ENCODE peak calls at places on chromosomes 7 and 10, in seven cellular contexts. One of them, this sample, is unnamed. For H3K36me3, the result is how much of the 10 kb centered on the place peaks cover.

GRCh38 chr10:113003032-113003431 is 53.0 kb downstream of the TCF7L2 start:
- DNase-seq in OCI-LY7: no peak
- DNase-seq in neural progenitor cell: no peak
- DNase-seq in GM23248: no peak
- DNase-seq in PC-3: no peak
- DNase-seq in hepatocyte: no peak
- DNase-seq in GM23338: no peak
- DNase-seq in this sample: no peak

GRCh38 chr7:29469984-29470557 is 93.6 kb upstream of the PRR15 start:
- DNase-seq in OCI-LY7: no peak
- DNase-seq in neural progenitor cell: no peak
- DNase-seq in GM23248: no peak
- DNase-seq in PC-3: no peak
- DNase-seq in hepatocyte: no peak
- DNase-seq in GM23338: no peak
- DNase-seq in this sample: no peak

GRCh38 chr10:17430647-17431355 is 23.6 kb downstream of the ST8SIA6 start:
- DNase-seq in OCI-LY7: peak
- DNase-seq in neural progenitor cell: peak
- DNase-seq in GM23248: peak
- DNase-seq in PC-3: peak
- DNase-seq in hepatocyte: peak
- DNase-seq in GM23338: peak
- DNase-seq in this sample: peak

GRCh38 chr7:43785425-43785824 is 26.9 kb downstream of the BLVRA start:
- DNase-seq in OCI-LY7: no peak
- DNase-seq in neural progenitor cell: no peak
- DNase-seq in GM23248: peak
- DNase-seq in PC-3: peak
- DNase-seq in hepatocyte: peak
- DNase-seq in GM23338: no peak
- DNase-seq in this sample: no peak

GRCh38 chr10:80421369-80422220 is 13.2 kb downstream of the PRXL2A start:
- DNase-seq in OCI-LY7: peak
- DNase-seq in neural progenitor cell: no peak
- DNase-seq in GM23248: no peak
- DNase-seq in PC-3: no peak
- DNase-seq in hepatocyte: no peak
- DNase-seq in GM23338: no peak
- DNase-seq in this sample: no peak

GRCh38 chr10:44857363-44858016 is 53.6 kb upstream of the TMEM72 start:
- DNase-seq in OCI-LY7: peak
- DNase-seq in neural progenitor cell: peak
- DNase-seq in GM23248: peak
- DNase-seq in PC-3: peak
- DNase-seq in hepatocyte: peak
- DNase-seq in GM23338: peak
- DNase-seq in this sample: peak

GRCh38 chr7:74230446-74231231 is 20.8 kb downstream of the LAT2 start:
- DNase-seq in OCI-LY7: peak
- DNase-seq in neural progenitor cell: no peak
- DNase-seq in GM23248: no peak
- DNase-seq in PC-3: no peak
- DNase-seq in hepatocyte: no peak
- DNase-seq in GM23338: no peak
- DNase-seq in this sample: no peak

GRCh38 chr7:105648561-105649401 is 67.5 kb upstream of the EFCAB10 start:
- DNase-seq in OCI-LY7: no peak
- DNase-seq in neural progenitor cell: peak
- DNase-seq in GM23248: peak
- DNase-seq in PC-3: peak
- DNase-seq in hepatocyte: peak
- DNase-seq in GM23338: no peak
- DNase-seq in this sample: no peak

GRCh38 chr10:37937864-37938263 is 38.6 kb downstream of the ZNF25 start:
- DNase-seq in OCI-LY7: no peak
- DNase-seq in neural progenitor cell: no peak
- DNase-seq in GM23248: peak
- DNase-seq in PC-3: no peak
- DNase-seq in hepatocyte: no peak
- DNase-seq in GM23338: no peak
- DNase-seq in this sample: no peak

GRCh38 chr7:135771961-135772638 is 23.5 kb upstream of the FAM180A start:
- DNase-seq in OCI-LY7: no peak
- DNase-seq in neural progenitor cell: no peak
- DNase-seq in GM23248: peak
- DNase-seq in PC-3: peak
- DNase-seq in hepatocyte: peak
- DNase-seq in GM23338: no peak
- DNase-seq in this sample: no peak

GRCh38 chr7:27167170-27167505 is 1.8 kb upstream of the HOXA9 start:
- DNase-seq in OCI-LY7: no peak
- DNase-seq in neural progenitor cell: no peak
- DNase-seq in GM23248: peak
- DNase-seq in PC-3: peak
- DNase-seq in hepatocyte: no peak
- DNase-seq in GM23338: peak
- DNase-seq in this sample: no peak

GRCh38 chr7:104928721-104929400 is 85.1 kb upstream of the KMT2E start:
- DNase-seq in OCI-LY7: no peak
- DNase-seq in neural progenitor cell: no peak
- DNase-seq in GM23248: no peak
- DNase-seq in PC-3: no peak
- DNase-seq in hepatocyte: no peak
- DNase-seq in GM23338: no peak
- DNase-seq in this sample: no peak

GRCh38 chr10:36331121-36331520 is 689.0 kb upstream of the FZD8 start:
- DNase-seq in OCI-LY7: no peak
- DNase-seq in neural progenitor cell: no peak
- DNase-seq in GM23248: no peak
- DNase-seq in PC-3: no peak
- DNase-seq in hepatocyte: no peak
- DNase-seq in GM23338: no peak
- DNase-seq in this sample: no peak

GRCh38 chr10:124713679-124714298 is 30.4 kb downstream of the FAM53B start:
- DNase-seq in OCI-LY7: no peak
- DNase-seq in neural progenitor cell: no peak
- DNase-seq in GM23248: no peak
- DNase-seq in PC-3: no peak
- DNase-seq in hepatocyte: no peak
- DNase-seq in GM23338: no peak
- DNase-seq in this sample: no peak

GRCh38 chr10:377228-377627 is 242.0 kb downstream of the ZMYND11 start:
- DNase-seq in OCI-LY7: no peak
- DNase-seq in neural progenitor cell: no peak
- DNase-seq in GM23248: no peak
- DNase-seq in PC-3: no peak
- DNase-seq in hepatocyte: no peak
- DNase-seq in GM23338: no peak
- DNase-seq in this sample: no peak

GRCh38 chr7:143126146-143126545 is 5.7 kb upstream of the PIP start:
- DNase-seq in OCI-LY7: no peak
- DNase-seq in neural progenitor cell: no peak
- DNase-seq in GM23248: peak
- DNase-seq in PC-3: peak
- DNase-seq in hepatocyte: no peak
- DNase-seq in GM23338: no peak
- DNase-seq in this sample: no peak

GRCh38 chr10:85043207-85043606 is 714.8 kb downstream of the CCSER2 start:
- DNase-seq in OCI-LY7: no peak
- DNase-seq in neural progenitor cell: peak
- DNase-seq in GM23248: no peak
- DNase-seq in PC-3: no peak
- DNase-seq in hepatocyte: no peak
- DNase-seq in GM23338: no peak
- DNase-seq in this sample: no peak

GRCh38 chr7:140456627-140457051 is 22.7 kb downstream of the MKRN1 start:
- DNase-seq in OCI-LY7: no peak
- DNase-seq in neural progenitor cell: no peak
- DNase-seq in GM23248: no peak
- DNase-seq in PC-3: no peak
- DNase-seq in hepatocyte: no peak
- DNase-seq in GM23338: no peak
- DNase-seq in this sample: no peak

GRCh38 chr10:98263088-98263487 is 4.9 kb downstream of the LOXL4 start:
- DNase-seq in OCI-LY7: no peak
- DNase-seq in neural progenitor cell: no peak
- DNase-seq in GM23248: no peak
- DNase-seq in PC-3: no peak
- DNase-seq in hepatocyte: no peak
- DNase-seq in GM23338: no peak
- DNase-seq in this sample: no peak

GRCh38 chr7:73519867-73520672 is 2.0 kb downstream of the BAZ1B start:
- DNase-seq in OCI-LY7: peak
- DNase-seq in neural progenitor cell: peak
- DNase-seq in GM23248: peak
- DNase-seq in PC-3: no peak
- DNase-seq in hepatocyte: no peak
- DNase-seq in GM23338: no peak
- DNase-seq in this sample: peak

GRCh38 chr10:111968624-111969023 is 214.9 kb downstream of the GPAM start:
- DNase-seq in OCI-LY7: no peak
- DNase-seq in neural progenitor cell: no peak
- DNase-seq in GM23248: peak
- DNase-seq in PC-3: no peak
- DNase-seq in hepatocyte: no peak
- DNase-seq in GM23338: no peak
- DNase-seq in this sample: no peak

GRCh38 chr10:106711313-106711906 is 453.1 kb downstream of the SORCS1 start:
- DNase-seq in OCI-LY7: peak
- DNase-seq in neural progenitor cell: peak
- DNase-seq in GM23248: peak
- DNase-seq in PC-3: peak
- DNase-seq in hepatocyte: peak
- DNase-seq in GM23338: peak
- DNase-seq in this sample: peak

GRCh38 chr10:6069101-6069931 is 7.1 kb upstream of the IL2RA start:
- DNase-seq in OCI-LY7: peak
- DNase-seq in neural progenitor cell: no peak
- DNase-seq in GM23248: no peak
- DNase-seq in PC-3: no peak
- DNase-seq in hepatocyte: no peak
- DNase-seq in GM23338: no peak
- DNase-seq in this sample: peak

GRCh38 chr7:103344453-103345149 is at the start of gene DNAJC2:
- DNase-seq in OCI-LY7: peak
- DNase-seq in neural progenitor cell: peak
- DNase-seq in GM23248: peak
- DNase-seq in PC-3: peak
- DNase-seq in hepatocyte: peak
- DNase-seq in GM23338: peak
- DNase-seq in this sample: peak

GRCh38 chr7:92633211-92633906 is 43.2 kb upstream of the FAM133B start:
- DNase-seq in OCI-LY7: no peak
- DNase-seq in neural progenitor cell: no peak
- DNase-seq in GM23248: peak
- DNase-seq in PC-3: peak
- DNase-seq in hepatocyte: peak
- DNase-seq in GM23338: no peak
- DNase-seq in this sample: peak

DNA sequence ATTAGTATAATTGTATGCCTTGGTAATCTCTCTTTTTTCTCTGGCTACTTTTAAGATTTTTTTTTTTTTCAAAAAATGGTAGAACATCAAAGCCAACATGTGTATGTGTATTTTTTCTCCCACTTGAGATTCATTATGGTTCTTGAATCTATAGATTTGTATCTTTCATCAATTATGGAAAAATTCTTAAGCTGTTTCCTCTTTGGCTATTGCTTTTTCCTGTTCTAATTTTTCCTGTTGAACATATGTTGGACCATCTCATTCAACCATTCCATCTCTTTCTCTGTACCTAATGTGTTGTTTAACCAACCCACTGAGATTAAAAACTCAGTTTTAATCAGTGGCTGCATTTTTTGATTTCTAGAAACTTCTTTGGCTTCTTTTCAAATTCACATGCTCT is 107.2 kb downstream of the HECTD2 start:
- DNase-seq in OCI-LY7: no peak
- DNase-seq in neural progenitor cell: no peak
- DNase-seq in GM23248: no peak
- DNase-seq in PC-3: no peak
- DNase-seq in hepatocyte: no peak
- DNase-seq in GM23338: no peak
- DNase-seq in this sample: no peak
- H3K36me3 ChIP-seq in OCI-LY7: under half
- H3K36me3 ChIP-seq in neural progenitor cell: under half
- H3K36me3 ChIP-seq in GM23248: under half
- H3K36me3 ChIP-seq in PC-3: under half
- H3K36me3 ChIP-seq in hepatocyte: under half
- H3K36me3 ChIP-seq in GM23338: under half
- H3K36me3 ChIP-seq in this sample: under half

GRCh38 chr10:72588266-72588665 is 37.6 kb downstream of the MICU1 start:
- DNase-seq in OCI-LY7: no peak
- DNase-seq in neural progenitor cell: no peak
- DNase-seq in GM23248: no peak
- DNase-seq in PC-3: no peak
- DNase-seq in hepatocyte: no peak
- DNase-seq in GM23338: no peak
- DNase-seq in this sample: no peak
- TF ChIP-seq EZH2phosphoT487 in OCI-LY7: no peak
- TF ChIP-seq EZH2phosphoT487 in neural progenitor cell: no peak
- TF ChIP-seq EZH2phosphoT487 in GM23248: no peak
- TF ChIP-seq EZH2phosphoT487 in PC-3: no peak
- TF ChIP-seq EZH2phosphoT487 in hepatocyte: no peak
- TF ChIP-seq EZH2phosphoT487 in GM23338: no peak
- TF ChIP-seq EZH2phosphoT487 in this sample: no peak

GRCh38 chr7:106870528-106870927 is 5.4 kb downstream of the PIK3CG start:
- DNase-seq in OCI-LY7: no peak
- DNase-seq in neural progenitor cell: no peak
- DNase-seq in GM23248: no peak
- DNase-seq in PC-3: no peak
- DNase-seq in hepatocyte: no peak
- DNase-seq in GM23338: no peak
- DNase-seq in this sample: no peak
- H3K36me3 ChIP-seq in OCI-LY7: half or more
- H3K36me3 ChIP-seq in neural progenitor cell: under half
- H3K36me3 ChIP-seq in GM23248: under half
- H3K36me3 ChIP-seq in PC-3: under half
- H3K36me3 ChIP-seq in hepatocyte: under half
- H3K36me3 ChIP-seq in GM23338: under half
- H3K36me3 ChIP-seq in this sample: under half

DNA sequence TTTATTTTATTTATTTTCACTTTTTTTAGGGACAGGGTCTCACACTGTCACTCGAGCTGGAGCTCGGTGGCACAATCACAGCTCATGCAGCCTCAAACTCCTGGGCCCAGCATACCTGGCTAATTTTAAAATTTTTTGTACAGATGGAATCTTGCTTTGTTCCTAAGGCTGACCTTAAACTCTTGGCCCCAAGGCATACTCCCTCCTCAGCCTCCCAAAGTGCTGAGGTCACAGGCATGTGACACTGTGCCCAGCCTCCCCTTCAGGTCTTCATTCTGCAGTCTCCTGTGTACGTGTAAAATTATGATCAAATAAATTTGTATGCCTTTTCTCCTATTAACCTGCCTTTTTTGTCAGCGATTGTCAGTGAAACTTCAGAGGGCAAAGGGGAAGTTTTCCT is 17.8 kb upstream of the TCTN3 start:
- DNase-seq in OCI-LY7: no peak
- DNase-seq in neural progenitor cell: no peak
- DNase-seq in GM23248: no peak
- DNase-seq in PC-3: no peak
- DNase-seq in hepatocyte: no peak
- DNase-seq in GM23338: no peak
- DNase-seq in this sample: no peak
- TF ChIP-seq EZH2phosphoT487 in OCI-LY7: no peak
- TF ChIP-seq EZH2phosphoT487 in neural progenitor cell: no peak
- TF ChIP-seq EZH2phosphoT487 in GM23248: no peak
- TF ChIP-seq EZH2phosphoT487 in PC-3: no peak
- TF ChIP-seq EZH2phosphoT487 in hepatocyte: no peak
- TF ChIP-seq EZH2phosphoT487 in GM23338: no peak
- TF ChIP-seq EZH2phosphoT487 in this sample: no peak

GRCh38 chr10:21556527-21556926 is 22.5 kb downstream of the MLLT10 start:
- DNase-seq in OCI-LY7: no peak
- DNase-seq in neural progenitor cell: no peak
- DNase-seq in GM23248: no peak
- DNase-seq in PC-3: no peak
- DNase-seq in hepatocyte: no peak
- DNase-seq in GM23338: no peak
- DNase-seq in this sample: no peak
- H3K36me3 ChIP-seq in OCI-LY7: half or more
- H3K36me3 ChIP-seq in neural progenitor cell: under half
- H3K36me3 ChIP-seq in GM23248: half or more
- H3K36me3 ChIP-seq in PC-3: under half
- H3K36me3 ChIP-seq in hepatocyte: under half
- H3K36me3 ChIP-seq in GM23338: under half
- H3K36me3 ChIP-seq in this sample: under half

This sample was measured in MM.1S.